ENCODE peak calls at places on chromosomes 5 and 9, in five cellular contexts. U is astrocyte of the cerebellum, D is A172, Q is natural killer cell, V is HL-60. L is an unnamed sample.

GRCh38 chr9:2955616-2956015 is 111.7 kb upstream of the PUM3 start:
- DNase-seq in V (no peak), D (no peak), Q (no peak), U (no peak), L (no peak)

GRCh38 chr9:122115176-122116035 is 22.3 kb upstream of the TTLL11 start:
- DNase-seq in D (no peak), U (no peak), V (no peak), Q (no peak), L (no peak)

GRCh38 chr5:142246263-142246662 is 78.6 kb downstream of the SPRY4 start:
- DNase-seq in U (peak), Q (no peak), V (no peak), D (peak), L (peak)

GRCh38 chr9:13568446-13568845 is 289.0 kb upstream of the MPDZ start:
- DNase-seq in Q (no peak), D (no peak), U (no peak), V (no peak), L (no peak)

GRCh38 chr9:128429505-128430086 is 8.9 kb downstream of the CERCAM start:
- DNase-seq in Q (no peak), U (no peak), V (no peak), D (no peak), L (no peak)

GRCh38 chr9:37262410-37262809 is 142.0 kb downstream of the ZCCHC7 start:
- DNase-seq in V (no peak), Q (no peak), U (peak), D (peak), L (no peak)

GRCh38 chr9:137390553-137391410 is 32.2 kb downstream of the EXD3 start:
- DNase-seq in Q (peak), D (no peak), V (no peak), U (no peak), L (no peak)

GRCh38 chr5:107781451-107781850 is 110.7 kb upstream of the EFNA5 start:
- DNase-seq in D (peak), U (peak), Q (no peak), V (no peak), L (no peak)

GRCh38 chr5:38013107-38013506 is 173.3 kb upstream of the GDNF start:
- DNase-seq in V (no peak), U (no peak), Q (no peak), D (no peak), L (no peak)

GRCh38 chr5:55657443-55657842 is 54.7 kb downstream of the SLC38A9 start:
- DNase-seq in U (no peak), D (no peak), Q (no peak), V (no peak), L (no peak)

GRCh38 chr9:137705443-137705863 is 86.6 kb downstream of the EHMT1 start:
- DNase-seq in D (no peak), U (no peak), V (no peak), Q (peak), L (no peak)

GRCh38 chr5:102666164-102666951 is 88.7 kb upstream of the PAM start:
- DNase-seq in U (no peak), V (no peak), Q (no peak), D (no peak), L (peak)

GRCh38 chr5:58207076-58207475 is 252.8 kb downstream of the PLK2 start:
- DNase-seq in Q (no peak), V (no peak), U (no peak), D (no peak), L (no peak)

GRCh38 chr5:62133426-62133825 is 172.6 kb upstream of the KIF2A start:
- DNase-seq in D (no peak), U (no peak), Q (no peak), V (no peak), L (no peak)

GRCh38 chr9:9412241-9412640 is 1200.6 kb downstream of the PTPRD start:
- DNase-seq in Q (no peak), V (no peak), D (no peak), U (no peak), L (no peak)

GRCh38 chr5:158145827-158146226 is 286.9 kb upstream of the CLINT1 start:
- DNase-seq in U (no peak), Q (no peak), V (no peak), D (no peak), L (no peak)

GRCh38 chr9:89745601-89746376 is 141.0 kb downstream of the GADD45G start:
- DNase-seq in D (no peak), U (no peak), V (no peak), Q (no peak), L (no peak)

L was measured in retinal pigment epithelial cell.